ENCODE peak calls at places on chromosomes 13 and 19, in seven cellular contexts. M is DMS153; H is NCI-H1417 treated with DMSO at 0.1 percent for 48 hours; N is brain microvascular endothelial cell; K is stimulated activated CD8-positive, alpha-beta memory T cell treated with anti-CD3 and anti-CD28 coated beads, Interleukin-2, amount 100 ng/mL, for 1 hour; W is activated T-helper 2 cell treated with anti-CD3 and anti-CD28 coated beads, Interferon-gamma antibody, Interleukin-2, Interleukin-4, amounts not matched to agents 10 μg/mL and 5 μg/mL and 100 μg/mL, durations not matched to agents 14 hours and 24 hours and 36 hours; I is activated gamma-delta T cell treated with Interleukin-2 at 50 U/mL for 16 hours. T is an unnamed sample.

GRCh38 chr13:28128926-28129325 is 9.4 kb upstream of the PAN3 start:
- DNase-seq in M (no peak), H (no peak), N (no peak), K (no peak), W (no peak), I (no peak), T (no peak)

GRCh38 chr13:99353836-99354235 is 46.6 kb upstream of the GPR183 start:
- DNase-seq in M (no peak), H (no peak), N (peak; percentile 73), K (no peak), W (no peak), I (no peak), T (no peak)

GRCh38 chr13:74210693-74211393 is 76.6 kb upstream of the KLF12 start:
- DNase-seq in M (peak; percentile 74), H (no peak), N (peak; percentile 98), K (no peak), W (no peak), I (no peak), T (no peak)

GRCh38 chr19:35569281-35569781 is 5.9 kb upstream of the ATP4A start:
- DNase-seq in M (no peak), H (no peak), N (no peak), K (no peak), W (no peak), I (no peak), T (no peak)

GRCh38 chr19:6457958-6458694 is 1.5 kb downstream of the SLC25A23 start:
- DNase-seq in M (no peak), H (no peak), N (no peak), K (no peak), W (no peak), I (no peak), T (no peak)

GRCh38 chr19:29680447-29680846 is 15.2 kb downstream of the PLEKHF1 start:
- DNase-seq in M (no peak), H (no peak), N (no peak), K (peak; percentile 59), W (peak; percentile 77), I (peak; percentile 86), T (no peak)

GRCh38 chr13:99659234-99659633 is 158.0 kb downstream of the TM9SF2 start:
- DNase-seq in M (no peak), H (no peak), N (no peak), K (no peak), W (no peak), I (no peak), T (peak; percentile 64)

GRCh38 chr19:4272894-4273293 is 6.2 kb upstream of the SHD start:
- DNase-seq in M (no peak), H (no peak), N (no peak), K (no peak), W (no peak), I (no peak), T (no peak)

GRCh38 chr19:35860436-35860817 is 3.7 kb downstream of the KIRREL2 start:
- DNase-seq in M (no peak), H (no peak), N (no peak), K (no peak), W (no peak), I (no peak), T (no peak)

GRCh38 chr13:30078059-30078458 is 227.6 kb upstream of the UBL3 start:
- DNase-seq in M (no peak), H (no peak), N (no peak), K (no peak), W (no peak), I (no peak), T (no peak)

GRCh38 chr13:89163081-89163480 is 1491.9 kb downstream of the SLITRK5 start:
- DNase-seq in M (no peak), H (no peak), N (no peak), K (no peak), W (no peak), I (no peak), T (no peak)

GRCh38 chr19:2394054-2394668 is 33.2 kb downstream of the TIMM13 start:
- DNase-seq in M (no peak), H (no peak), N (no peak), K (no peak), W (no peak), I (no peak), T (no peak)

GRCh38 chr13:57003682-57004081 is 137.0 kb upstream of the PRR20A start:
- DNase-seq in M (no peak), H (no peak), N (no peak), K (no peak), W (no peak), I (no peak), T (no peak)

GRCh38 chr19:54287456-54287855 is 6.5 kb upstream of the LILRB2 start:
- DNase-seq in M (no peak), H (no peak), N (peak; percentile 20), K (no peak), W (no peak), I (no peak), T (no peak)

GRCh38 chr13:77674802-77675201 is 22.7 kb upstream of the SLAIN1 start:
- DNase-seq in M (no peak), H (no peak), N (no peak), K (no peak), W (no peak), I (no peak), T (no peak)

GRCh38 chr13:47332149-47332548 is 435.3 kb upstream of the HTR2A start:
- DNase-seq in M (no peak), H (no peak), N (no peak), K (no peak), W (no peak), I (no peak), T (no peak)

GRCh38 chr19:35040826-35041547 is 534 bp upstream of the HPN start:
- DNase-seq in M (no peak), H (no peak), N (no peak), K (no peak), W (no peak), I (no peak), T (no peak)